ENCODE peak calls at places on chromosomes 7 and 10, in six cellular contexts. Y, S, L, K, C and T are unnamed samples.

GRCh38 chr10:11036424-11037011 is 18.8 kb downstream of the CELF2 start:
- DNase-seq in Y (no peak), S (no peak), L (no peak), K (peak), C (no peak), T (peak)

GRCh38 chr7:148711191-148712102 is 12.7 kb downstream of the CUL1 start:
- DNase-seq in Y (peak), S (no peak), L (no peak), K (no peak), C (no peak), T (no peak)

GRCh38 chr10:18681366-18681765 is 22.1 kb downstream of the ARL5B start:
- DNase-seq in Y (no peak), S (no peak), L (no peak), K (peak), C (no peak), T (peak)

GRCh38 chr7:134357486-134357885 is 40.8 kb upstream of the SLC35B4 start:
- DNase-seq in Y (peak), S (no peak), L (no peak), K (no peak), C (no peak), T (peak)

GRCh38 chr7:112798199-112799159 is 8.3 kb upstream of the TMEM168 start:
- DNase-seq in Y (no peak), S (no peak), L (no peak), K (no peak), C (no peak), T (no peak)

GRCh38 chr10:123143162-123143824 is 4.6 kb upstream of the HMX2 start:
- DNase-seq in Y (no peak), S (no peak), L (no peak), K (no peak), C (no peak), T (no peak)

GRCh38 chr10:99395750-99396445 is 34.5 kb downstream of the GOT1 start:
- DNase-seq in Y (no peak), S (peak), L (no peak), K (peak), C (no peak), T (peak)

GRCh38 chr10:62354941-62355340 is 19.2 kb upstream of the ZNF365 start:
- DNase-seq in Y (no peak), S (no peak), L (no peak), K (no peak), C (no peak), T (peak)

GRCh38 chr7:49580000-49580399 is 193.4 kb upstream of the VWC2 start:
- DNase-seq in Y (no peak), S (no peak), L (no peak), K (no peak), C (no peak), T (no peak)

GRCh38 chr10:30823651-30824050 is 194.1 kb upstream of the LYZL2 start:
- DNase-seq in Y (no peak), S (no peak), L (no peak), K (no peak), C (no peak), T (no peak)

GRCh38 chr10:124083740-124084397 is 9.5 kb downstream of the CHST15 start:
- DNase-seq in Y (no peak), S (no peak), L (no peak), K (no peak), C (no peak), T (no peak)

GRCh38 chr10:74926791-74927585 is 100.6 kb downstream of the KAT6B start:
- DNase-seq in Y (no peak), S (no peak), L (no peak), K (peak), C (no peak), T (no peak)

GRCh38 chr10:31867646-31868045 is 61.0 kb downstream of the ARHGAP12 start:
- DNase-seq in Y (no peak), S (no peak), L (no peak), K (peak), C (no peak), T (peak)

GRCh38 chr10:3792710-3793219 is 7.8 kb upstream of the KLF6 start:
- DNase-seq in Y (no peak), S (no peak), L (no peak), K (no peak), C (no peak), T (no peak)

GRCh38 chr7:95927781-95928180 is 155.4 kb downstream of the DYNC1I1 start:
- DNase-seq in Y (no peak), S (no peak), L (no peak), K (no peak), C (no peak), T (no peak)

GRCh38 chr10:131708225-131708624 is 192.6 kb upstream of the PPP2R2D start:
- DNase-seq in Y (no peak), S (no peak), L (no peak), K (no peak), C (no peak), T (no peak)

GRCh38 chr7:75928600-75928939 is 13.6 kb downstream of the POR start:
- DNase-seq in Y (no peak), S (no peak), L (peak), K (no peak), C (no peak), T (no peak)

GRCh38 chr7:29989257-29989995 is at the start of gene SCRN1:
- DNase-seq in Y (peak), S (no peak), L (no peak), K (peak), C (no peak), T (peak)

GRCh38 chr10:96047004-96047649 is 3.7 kb downstream of the CCNJ start:
- DNase-seq in Y (peak), S (no peak), L (no peak), K (no peak), C (no peak), T (no peak)

GRCh38 chr10:48681749-48682148 is 2.9 kb upstream of the WDFY4 start:
- DNase-seq in Y (no peak), S (no peak), L (no peak), K (no peak), C (no peak), T (no peak)

GRCh38 chr7:82542665-82543064 is 99.1 kb upstream of the CACNA2D1 start:
- DNase-seq in Y (no peak), S (no peak), L (no peak), K (no peak), C (no peak), T (peak)

GRCh38 chr7:1432411-1433082 is 26.7 kb downstream of the MICALL2 start:
- DNase-seq in Y (peak), S (no peak), L (no peak), K (peak), C (peak), T (peak)

GRCh38 chr7:151494569-151495284 is 25.0 kb downstream of the RHEB start:
- DNase-seq in Y (no peak), S (no peak), L (no peak), K (peak), C (no peak), T (no peak)

GRCh38 chr7:149608168-149608567 is 110.6 kb upstream of the ZNF746 start:
- DNase-seq in Y (no peak), S (no peak), L (no peak), K (no peak), C (no peak), T (no peak)

GRCh38 chr10:75530337-75530736 is 98.9 kb downstream of the LRMDA start:
- DNase-seq in Y (no peak), S (no peak), L (no peak), K (peak), C (no peak), T (peak)

GRCh38 chr7:45101748-45102147 is 9.7 kb downstream of the TBRG4 start:
- DNase-seq in Y (no peak), S (no peak), L (no peak), K (no peak), C (no peak), T (no peak)

GRCh38 chr7:117091721-117092120 is 138.4 kb downstream of the ST7 start:
- DNase-seq in Y (no peak), S (no peak), L (no peak), K (no peak), C (no peak), T (no peak)

GRCh38 chr10:73965890-73966768 is 31.8 kb upstream of the VCL start:
- DNase-seq in Y (no peak), S (peak), L (no peak), K (peak), C (peak), T (peak)

DNA sequence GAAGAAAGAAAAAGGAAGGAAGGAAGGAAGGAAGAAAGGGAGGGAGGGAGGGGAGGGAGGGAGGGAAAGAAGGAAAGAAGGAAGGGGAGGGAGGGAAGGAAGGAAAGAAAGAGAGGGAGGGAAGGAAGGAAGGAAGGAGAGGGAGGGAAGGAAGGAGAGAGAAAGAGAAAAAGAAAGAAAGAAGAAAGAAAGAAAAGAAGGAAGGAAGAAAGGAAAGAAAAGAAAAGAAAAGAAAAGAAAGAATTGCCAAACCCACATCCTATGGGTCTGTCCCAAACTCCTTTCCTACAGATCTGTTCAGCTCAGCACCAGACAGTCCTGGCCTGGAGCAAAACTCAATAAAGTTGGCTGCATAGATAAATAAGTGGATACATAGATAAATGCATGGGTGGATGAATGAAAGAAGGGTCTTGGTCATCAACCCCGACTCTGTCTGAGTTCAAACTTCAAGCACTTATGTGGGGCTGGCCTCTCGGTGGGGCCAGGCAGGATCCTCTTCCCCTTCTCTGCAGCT is 17.2 kb upstream of the TLX1 start:
- DNase-seq in Y (no peak), S (no peak), L (no peak), K (no peak), C (no peak), T (no peak)
- H3K4me2 ChIP-seq in Y (no peak), S (no peak), L (no peak), K (no peak), C (no peak), T (no peak)

DNA sequence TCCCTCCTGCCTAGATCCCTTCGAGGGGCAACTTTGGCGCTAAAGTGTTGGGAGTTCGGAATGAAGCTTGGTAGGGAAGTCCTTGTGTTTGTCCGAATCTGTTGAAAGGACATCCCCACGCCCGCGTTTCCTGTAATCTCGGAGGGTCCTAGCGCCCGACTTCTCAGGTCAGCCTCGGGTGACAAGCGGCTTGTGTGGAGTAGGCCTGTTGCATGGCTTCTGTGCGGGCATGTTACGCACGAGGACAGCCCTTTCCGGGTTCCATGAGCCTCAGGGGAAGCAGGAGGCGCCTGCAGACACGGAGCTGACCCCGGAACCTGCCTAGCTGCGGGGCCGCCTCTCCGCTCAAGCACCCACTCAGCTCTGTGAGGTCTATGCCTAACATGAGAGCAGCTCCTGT is 28.4 kb upstream of the AP5Z1 start:
- DNase-seq in Y (no peak), S (no peak), L (no peak), K (no peak), C (no peak), T (no peak)
- H3K4me2 ChIP-seq in Y (no peak), S (no peak), L (peak), K (no peak), C (no peak), T (no peak)

GRCh38 chr7:42605381-42605780 is 306.5 kb downstream of the C7orf25 start:
- DNase-seq in Y (no peak), S (no peak), L (no peak), K (no peak), C (no peak), T (no peak)

GRCh38 chr7:42611529-42611928 is 300.3 kb downstream of the C7orf25 start:
- DNase-seq in Y (no peak), S (no peak), L (no peak), K (no peak), C (no peak), T (no peak)

GRCh38 chr7:42606217-42606905 is 305.5 kb downstream of the C7orf25 start:
- DNase-seq in Y (no peak), S (no peak), L (no peak), K (no peak), C (no peak), T (peak)

GRCh38 chr7:42603496-42603895 is 308.4 kb downstream of the C7orf25 start:
- DNase-seq in Y (no peak), S (no peak), L (no peak), K (peak), C (no peak), T (no peak)

GRCh38 chr7:42605800-42606199 is 306.1 kb downstream of the C7orf25 start:
- DNase-seq in Y (no peak), S (no peak), L (no peak), K (peak), C (no peak), T (peak)
- H3K4me2 ChIP-seq in Y (no peak), S (no peak), L (no peak), K (no peak), C (no peak), T (no peak)

GRCh38 chr7:155234950-155235789 is 62.5 kb upstream of the INSIG1 start:
- DNase-seq in Y (no peak), S (no peak), L (no peak), K (peak), C (no peak), T (no peak)

GRCh38 chr7:155232911-155233702 is 64.6 kb upstream of the INSIG1 start:
- DNase-seq in Y (no peak), S (no peak), L (no peak), K (no peak), C (no peak), T (peak)

GRCh38 chr7:155231941-155232340 is 65.7 kb upstream of the INSIG1 start:
- DNase-seq in Y (no peak), S (no peak), L (no peak), K (no peak), C (no peak), T (no peak)

GRCh38 chr7:155236386-155236785 is 61.3 kb upstream of the INSIG1 start:
- DNase-seq in Y (no peak), S (no peak), L (no peak), K (no peak), C (no peak), T (no peak)

DNA sequence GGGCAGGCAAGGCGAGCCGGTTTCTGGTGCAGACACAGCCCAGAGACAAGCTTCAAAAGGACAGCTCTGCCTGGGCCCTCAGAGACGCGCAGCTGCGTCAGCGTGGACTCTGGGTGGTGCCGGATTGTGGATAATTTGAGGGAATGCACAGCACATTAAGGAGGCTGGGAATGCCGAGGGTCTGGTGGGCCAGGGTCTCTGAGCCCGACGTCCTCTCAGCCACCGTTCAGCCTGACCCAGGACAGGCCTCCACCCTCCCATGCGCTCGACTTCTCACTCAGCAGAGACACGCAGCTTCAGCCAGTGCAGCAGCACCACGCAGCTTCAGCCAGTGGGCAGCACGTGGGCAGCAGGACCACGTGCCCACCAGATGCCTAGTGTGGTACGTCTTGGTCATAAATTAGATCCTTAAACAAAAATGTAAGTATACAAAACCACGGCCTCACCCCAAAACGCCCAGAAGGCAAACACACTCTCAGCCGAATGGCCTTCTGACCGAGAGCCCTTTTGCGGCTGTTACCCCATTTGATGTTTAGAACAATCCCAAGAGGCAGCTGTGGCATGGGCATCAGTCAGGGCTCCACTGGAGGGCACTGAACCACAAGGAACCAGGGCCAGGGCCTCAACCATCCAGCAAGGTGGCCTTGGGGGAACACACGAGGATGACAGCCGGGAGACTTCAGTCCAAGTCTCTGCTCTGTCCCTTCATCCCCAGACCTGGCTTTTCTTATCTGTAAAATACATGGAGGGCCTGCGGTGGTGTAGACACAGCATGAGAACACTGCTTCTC is 63.8 kb upstream of the INSIG1 start:
- DNase-seq in Y (no peak), S (no peak), L (no peak), K (no peak), C (no peak), T (no peak)
- H3K4me2 ChIP-seq in Y (no peak), S (no peak), L (no peak), K (no peak), C (no peak), T (no peak)

GRCh38 chr7:50828801-50829200 is 46.1 kb upstream of the GRB10 start:
- DNase-seq in Y (no peak), S (no peak), L (no peak), K (no peak), C (no peak), T (no peak)

GRCh38 chr7:50834679-50835078 is 52.0 kb upstream of the GRB10 start:
- DNase-seq in Y (no peak), S (no peak), L (no peak), K (no peak), C (no peak), T (peak)

GRCh38 chr7:50835156-50835555 is 52.5 kb upstream of the GRB10 start:
- DNase-seq in Y (no peak), S (no peak), L (no peak), K (peak), C (no peak), T (no peak)

GRCh38 chr7:50834136-50834535 is 51.4 kb upstream of the GRB10 start:
- DNase-seq in Y (no peak), S (no peak), L (no peak), K (no peak), C (no peak), T (no peak)

DNA sequence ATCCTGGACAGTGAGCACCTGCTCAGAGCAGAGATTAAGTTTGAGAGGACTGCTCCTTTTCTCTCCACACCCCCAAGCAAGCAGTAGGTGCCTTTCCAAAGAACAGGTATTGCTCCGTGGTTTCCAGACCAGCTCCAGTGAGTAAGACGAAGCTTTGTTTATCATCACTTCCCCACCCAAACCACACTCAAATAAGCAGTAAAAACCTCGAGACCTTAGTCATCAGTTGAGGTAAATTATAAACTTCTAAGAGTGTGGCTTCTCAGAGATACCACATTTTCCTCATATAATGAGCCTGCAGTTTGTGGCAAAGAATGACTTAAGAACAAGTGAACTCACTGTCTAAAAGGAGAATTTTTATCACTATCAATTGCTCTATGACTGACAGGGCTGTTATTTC is 50.0 kb upstream of the GRB10 start:
- DNase-seq in Y (no peak), S (peak), L (no peak), K (peak), C (no peak), T (peak)
- H3K4me2 ChIP-seq in Y (no peak), S (no peak), L (no peak), K (peak), C (no peak), T (peak)

GRCh38 chr10:29411666-29412335 is 122.9 kb downstream of the LYZL1 start:
- DNase-seq in Y (no peak), S (no peak), L (no peak), K (no peak), C (no peak), T (no peak)
- H3K4me2 ChIP-seq in Y (no peak), S (peak), L (no peak), K (peak), C (no peak), T (peak)

GRCh38 chr7:128929201-128929808 is 8.4 kb upstream of the IRF5 start:
- DNase-seq in Y (no peak), S (no peak), L (no peak), K (no peak), C (no peak), T (no peak)

GRCh38 chr7:128932862-128933821 is 4.6 kb upstream of the IRF5 start:
- DNase-seq in Y (peak), S (no peak), L (peak), K (no peak), C (no peak), T (no peak)

GRCh38 chr7:128934361-128935352 is 3.1 kb upstream of the IRF5 start:
- DNase-seq in Y (peak), S (no peak), L (peak), K (no peak), C (no peak), T (no peak)

GRCh38 chr7:128931186-128931798 is 6.4 kb upstream of the IRF5 start:
- DNase-seq in Y (no peak), S (no peak), L (no peak), K (no peak), C (no peak), T (no peak)

DNA sequence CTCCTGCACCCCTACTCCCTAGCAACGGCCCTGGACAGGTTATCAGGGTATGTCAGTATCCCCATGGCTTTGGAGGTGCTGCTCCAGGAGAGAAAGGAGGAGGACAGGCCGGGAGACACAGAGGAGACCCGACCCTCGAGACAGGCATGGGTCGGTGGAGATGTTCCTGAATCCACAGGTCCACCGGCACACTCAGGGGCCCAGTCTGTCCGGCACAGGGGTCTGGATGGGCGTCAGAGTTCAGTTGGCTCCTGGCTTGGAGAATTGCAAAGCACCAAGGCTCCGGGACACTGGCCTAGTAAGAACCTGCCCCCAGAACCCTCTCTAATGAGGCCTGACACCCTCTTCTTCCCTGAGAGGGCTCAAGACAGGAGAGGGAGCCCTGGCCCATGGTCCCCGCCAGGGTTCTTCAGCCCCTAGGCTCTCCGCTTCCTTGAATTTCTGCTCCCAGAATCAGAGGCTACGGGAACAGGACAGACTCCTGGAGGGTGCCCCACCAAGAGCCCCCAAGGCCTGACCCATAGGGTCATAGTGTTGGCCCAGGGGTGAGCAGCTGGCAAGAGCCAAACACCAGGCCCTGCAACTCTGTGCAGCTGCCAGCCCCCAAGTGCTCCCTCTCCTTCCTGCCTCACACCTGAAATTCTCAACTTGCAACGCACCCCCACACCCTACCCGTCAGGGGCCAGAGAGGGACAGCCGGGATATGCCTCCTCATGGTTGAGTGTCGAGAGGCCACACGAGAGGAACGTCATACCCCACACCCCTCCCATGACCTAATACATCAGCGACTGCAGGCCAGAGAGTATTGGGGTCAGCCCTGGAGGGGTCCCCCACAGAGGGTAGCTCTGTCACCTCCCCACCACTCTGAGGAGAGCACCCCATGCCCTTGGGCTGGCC is 5.5 kb upstream of the IRF5 start:
- DNase-seq in Y (no peak), S (no peak), L (no peak), K (no peak), C (no peak), T (no peak)
- H3K4me2 ChIP-seq in Y (no peak), S (no peak), L (peak), K (no peak), C (no peak), T (no peak)